ENCODE peak calls at places on chromosomes 11 and 22, in five cellular contexts. One of them, this sample, is unnamed.

GRCh38 chr11:118659956-118660645 is 19.3 kb downstream of the TREH start:
- DNase-seq in SK-N-SH: no peak
- DNase-seq in GM23338: peak; percentile 21
- DNase-seq in suprapubic skin: peak; percentile 64
- DNase-seq in astrocyte of the cerebellum: no peak
- DNase-seq in this sample: no peak

GRCh38 chr11:127789887-127790286 is 789.3 kb upstream of the KIRREL3 start:
- DNase-seq in suprapubic skin: no peak
- DNase-seq in astrocyte of the cerebellum: no peak
- DNase-seq in GM23338: peak; percentile 77
- DNase-seq in SK-N-SH: peak; percentile 58
- DNase-seq in this sample: peak; percentile 32

GRCh38 chr22:47176573-47177333 is 414.3 kb downstream of the TBC1D22A start:
- DNase-seq in suprapubic skin: peak; percentile 51
- DNase-seq in GM23338: no peak
- DNase-seq in SK-N-SH: no peak
- DNase-seq in astrocyte of the cerebellum: no peak
- DNase-seq in this sample: no peak

GRCh38 chr22:39414886-39415285 is 15.3 kb downstream of the TAB1 start:
- DNase-seq in SK-N-SH: no peak
- DNase-seq in astrocyte of the cerebellum: no peak
- DNase-seq in GM23338: no peak
- DNase-seq in suprapubic skin: no peak
- DNase-seq in this sample: no peak

GRCh38 chr22:45846952-45847351 is 130.0 kb downstream of the WNT7B start:
- DNase-seq in astrocyte of the cerebellum: no peak
- DNase-seq in SK-N-SH: no peak
- DNase-seq in GM23338: peak; percentile 52
- DNase-seq in suprapubic skin: no peak
- DNase-seq in this sample: peak; percentile 46

GRCh38 chr11:69721745-69722144 is 17.9 kb upstream of the FGF19 start:
- DNase-seq in SK-N-SH: no peak
- DNase-seq in astrocyte of the cerebellum: no peak
- DNase-seq in GM23338: peak; percentile 59
- DNase-seq in suprapubic skin: no peak
- DNase-seq in this sample: no peak

GRCh38 chr11:68684385-68685356 is at the start of gene GAL:
- DNase-seq in GM23338: peak; percentile 65
- DNase-seq in SK-N-SH: peak; percentile 91
- DNase-seq in suprapubic skin: no peak
- DNase-seq in astrocyte of the cerebellum: no peak
- DNase-seq in this sample: peak; percentile 61

GRCh38 chr11:35682230-35683195 is 19.9 kb downstream of the TRIM44 start:
- DNase-seq in GM23338: peak; percentile 29
- DNase-seq in SK-N-SH: peak; percentile 49
- DNase-seq in astrocyte of the cerebellum: no peak
- DNase-seq in suprapubic skin: no peak
- DNase-seq in this sample: no peak

GRCh38 chr11:70700871-70701270 is 302.5 kb downstream of the CTTN start:
- DNase-seq in SK-N-SH: no peak
- DNase-seq in suprapubic skin: no peak
- DNase-seq in GM23338: no peak
- DNase-seq in astrocyte of the cerebellum: no peak
- DNase-seq in this sample: no peak

GRCh38 chr11:126879516-126879915 is 121.1 kb downstream of the KIRREL3 start:
- DNase-seq in astrocyte of the cerebellum: no peak
- DNase-seq in SK-N-SH: no peak
- DNase-seq in GM23338: no peak
- DNase-seq in suprapubic skin: no peak
- DNase-seq in this sample: no peak

GRCh38 chr11:121965330-121965729 is 150.7 kb downstream of the BLID start:
- DNase-seq in GM23338: no peak
- DNase-seq in astrocyte of the cerebellum: no peak
- DNase-seq in SK-N-SH: no peak
- DNase-seq in suprapubic skin: no peak
- DNase-seq in this sample: no peak

GRCh38 chr11:82906236-82906635 is 4.7 kb downstream of the DDIAS start:
- DNase-seq in astrocyte of the cerebellum: peak; percentile 6
- DNase-seq in GM23338: peak; percentile 74
- DNase-seq in suprapubic skin: no peak
- DNase-seq in SK-N-SH: no peak
- DNase-seq in this sample: no peak

DNA sequence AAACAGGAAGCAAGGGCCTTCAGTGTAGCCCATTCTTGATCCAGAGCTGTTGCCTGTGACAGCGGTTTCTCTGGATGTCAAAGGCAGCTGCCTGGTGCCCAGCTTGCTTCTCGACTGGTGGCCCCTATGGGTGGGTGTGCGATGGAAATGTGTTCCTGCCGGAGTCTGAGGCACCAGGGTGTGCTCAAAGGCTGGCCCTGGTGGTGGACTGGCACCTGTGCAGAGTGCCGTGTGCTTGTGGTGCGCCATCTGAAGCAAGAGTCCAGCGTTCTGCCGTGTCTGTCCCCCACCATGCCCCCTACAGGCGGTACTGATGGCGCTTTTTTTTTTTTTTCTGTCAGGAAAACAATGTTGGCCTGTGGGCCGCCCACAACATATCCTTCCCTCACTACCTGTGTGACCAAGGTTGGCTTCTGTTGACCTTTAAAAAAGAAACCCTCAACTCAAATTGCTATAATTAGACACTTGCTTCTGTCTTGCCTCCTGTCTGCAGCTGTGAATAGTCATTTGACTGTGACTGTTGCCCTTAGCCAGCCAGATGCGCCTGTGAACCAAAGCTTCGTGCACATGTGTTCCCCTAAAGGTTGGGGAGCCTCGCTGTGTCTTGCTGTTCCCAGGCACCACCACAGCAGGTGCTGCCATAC is 4.7 kb upstream of the RANBP1 start:
- DNase-seq in GM23338: peak; percentile 78
- DNase-seq in astrocyte of the cerebellum: no peak
- DNase-seq in suprapubic skin: no peak
- DNase-seq in SK-N-SH: peak; percentile 87
- DNase-seq in this sample: no peak
- TF ChIP-seq CTCF in GM23338: peak; percentile 53
- TF ChIP-seq CTCF in astrocyte of the cerebellum: peak; percentile 52
- TF ChIP-seq CTCF in suprapubic skin: no peak
- TF ChIP-seq CTCF in SK-N-SH: peak; percentile 61
- TF ChIP-seq CTCF in this sample: peak; percentile 30

DNA sequence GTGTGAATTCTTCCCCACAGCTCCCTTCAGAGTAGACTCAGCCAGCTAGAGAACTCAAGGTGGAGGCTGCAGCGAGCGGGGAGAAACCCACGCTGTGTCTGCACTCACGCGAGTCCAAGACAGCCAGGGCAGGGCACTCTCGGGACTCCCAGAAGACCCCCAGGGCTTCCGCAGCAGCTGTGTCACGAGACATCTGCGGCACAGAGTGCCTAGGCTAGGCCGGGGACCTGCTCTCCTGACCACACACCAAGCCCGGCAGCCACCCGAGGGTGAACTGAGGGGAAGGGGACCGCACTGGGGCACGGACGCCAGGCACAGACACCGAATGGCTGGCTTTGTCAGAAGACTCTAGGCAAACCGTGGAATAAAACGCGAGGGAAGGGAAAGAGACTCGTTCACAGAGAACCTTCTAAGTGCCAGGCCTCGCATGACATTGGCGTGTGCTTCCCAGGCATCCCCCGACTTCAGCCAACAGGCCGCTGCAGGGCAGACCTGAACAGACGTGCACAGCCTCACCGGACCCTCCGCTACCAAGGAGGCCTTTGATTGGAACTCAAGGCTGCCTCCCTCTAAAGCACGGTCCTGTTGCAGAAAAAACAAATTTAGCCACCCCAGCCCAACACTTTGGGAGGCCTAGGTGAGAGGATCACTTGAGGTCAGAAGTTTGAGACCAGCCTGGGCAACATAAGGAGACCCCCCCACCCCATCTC is 18.2 kb upstream of the MOB2 start:
- DNase-seq in SK-N-SH: no peak
- DNase-seq in astrocyte of the cerebellum: no peak
- DNase-seq in suprapubic skin: no peak
- DNase-seq in GM23338: no peak
- DNase-seq in this sample: no peak
- TF ChIP-seq CTCF in SK-N-SH: no peak
- TF ChIP-seq CTCF in astrocyte of the cerebellum: no peak
- TF ChIP-seq CTCF in suprapubic skin: no peak
- TF ChIP-seq CTCF in GM23338: no peak
- TF ChIP-seq CTCF in this sample: no peak

GRCh38 chr11:61785837-61786402 is 6.5 kb downstream of the TMEM258 start:
- DNase-seq in SK-N-SH: no peak
- DNase-seq in GM23338: no peak
- DNase-seq in astrocyte of the cerebellum: no peak
- DNase-seq in suprapubic skin: no peak
- DNase-seq in this sample: peak; percentile 56
- TF ChIP-seq CTCF in SK-N-SH: no peak
- TF ChIP-seq CTCF in GM23338: no peak
- TF ChIP-seq CTCF in astrocyte of the cerebellum: no peak
- TF ChIP-seq CTCF in suprapubic skin: no peak
- TF ChIP-seq CTCF in this sample: peak; percentile 14

GRCh38 chr22:43955040-43955882 is at the start of gene SAMM50:
- DNase-seq in suprapubic skin: peak; percentile 96
- DNase-seq in GM23338: peak; percentile 96
- DNase-seq in SK-N-SH: peak; percentile 97
- DNase-seq in astrocyte of the cerebellum: peak; percentile 55
- DNase-seq in this sample: peak; percentile 92
- TF ChIP-seq CTCF in suprapubic skin: no peak
- TF ChIP-seq CTCF in GM23338: no peak
- TF ChIP-seq CTCF in SK-N-SH: no peak
- TF ChIP-seq CTCF in astrocyte of the cerebellum: peak; percentile 11
- TF ChIP-seq CTCF in this sample: no peak

GRCh38 chr11:13963169-13963948 is 836 bp downstream of the SPON1 start:
- DNase-seq in suprapubic skin: no peak
- DNase-seq in GM23338: peak; percentile 58
- DNase-seq in SK-N-SH: peak; percentile 58
- DNase-seq in astrocyte of the cerebellum: no peak
- DNase-seq in this sample: peak; percentile 58

GRCh38 chr11:13964771-13965074 is 2.2 kb downstream of the SPON1 start:
- DNase-seq in suprapubic skin: no peak
- DNase-seq in GM23338: no peak
- DNase-seq in astrocyte of the cerebellum: no peak
- DNase-seq in SK-N-SH: no peak
- DNase-seq in this sample: no peak

GRCh38 chr11:13963949-13964770 is 1.6 kb downstream of the SPON1 start:
- DNase-seq in astrocyte of the cerebellum: no peak
- DNase-seq in suprapubic skin: no peak
- DNase-seq in SK-N-SH: peak; percentile 39
- DNase-seq in GM23338: peak; percentile 55
- DNase-seq in this sample: peak; percentile 64

GRCh38 chr11:13966486-13966885 is 4.0 kb downstream of the SPON1 start:
- DNase-seq in suprapubic skin: no peak
- DNase-seq in astrocyte of the cerebellum: no peak
- DNase-seq in GM23338: no peak
- DNase-seq in SK-N-SH: no peak
- DNase-seq in this sample: no peak

DNA sequence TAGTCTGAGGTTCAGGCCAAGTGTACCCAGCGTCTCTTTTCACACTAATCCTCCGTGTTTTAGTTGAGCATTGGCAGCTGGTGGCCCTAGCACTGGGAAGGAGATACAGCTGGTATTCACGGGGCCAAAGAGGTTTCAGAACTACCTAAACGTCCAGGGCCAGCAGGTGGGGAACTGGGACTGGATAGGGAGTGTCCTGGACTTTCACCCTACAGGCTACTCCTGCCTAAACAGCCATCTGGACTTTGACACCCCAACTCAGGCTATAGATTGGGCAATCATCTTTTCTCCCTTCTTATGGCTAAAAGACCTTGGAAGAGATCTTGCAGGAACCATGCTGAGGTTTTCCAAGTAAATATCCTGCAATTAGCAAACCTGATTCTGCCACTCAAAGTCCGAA is 2.8 kb downstream of the SPON1 start:
- DNase-seq in astrocyte of the cerebellum: no peak
- DNase-seq in SK-N-SH: no peak
- DNase-seq in GM23338: peak; percentile 33
- DNase-seq in suprapubic skin: no peak
- DNase-seq in this sample: no peak
- TF ChIP-seq CTCF in astrocyte of the cerebellum: no peak
- TF ChIP-seq CTCF in SK-N-SH: no peak
- TF ChIP-seq CTCF in GM23338: peak; percentile 38
- TF ChIP-seq CTCF in suprapubic skin: no peak
- TF ChIP-seq CTCF in this sample: no peak

DNA sequence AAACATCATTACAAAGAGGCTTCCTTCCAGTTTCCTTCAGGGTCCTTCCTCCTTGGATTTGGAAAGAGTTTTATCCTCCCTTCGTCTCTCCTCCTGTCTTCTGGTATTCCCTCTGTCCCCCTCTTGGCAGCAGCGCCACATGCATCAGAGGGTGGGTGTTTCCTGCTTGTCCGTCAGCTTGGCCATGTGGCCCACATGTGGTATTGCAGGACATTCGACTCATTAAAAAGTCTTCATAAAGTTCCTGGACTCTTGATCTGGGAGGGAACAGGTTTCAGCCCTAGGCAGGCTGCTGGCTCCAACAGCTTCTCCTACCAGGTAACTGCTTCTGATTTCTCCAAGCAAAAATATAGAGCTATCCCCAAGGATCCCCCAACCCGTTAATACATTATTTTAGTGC is 189.8 kb downstream of the CSNK2A3 start:
- DNase-seq in SK-N-SH: peak; percentile 39
- DNase-seq in astrocyte of the cerebellum: no peak
- DNase-seq in GM23338: peak; percentile 60
- DNase-seq in suprapubic skin: no peak
- DNase-seq in this sample: no peak
- TF ChIP-seq CTCF in SK-N-SH: peak; percentile 29
- TF ChIP-seq CTCF in astrocyte of the cerebellum: no peak
- TF ChIP-seq CTCF in GM23338: peak; percentile 19
- TF ChIP-seq CTCF in suprapubic skin: no peak
- TF ChIP-seq CTCF in this sample: peak; percentile 19

GRCh38 chr11:43845816-43846215 is 34.8 kb upstream of the ALKBH3 start:
- DNase-seq in astrocyte of the cerebellum: no peak
- DNase-seq in GM23338: no peak
- DNase-seq in SK-N-SH: no peak
- DNase-seq in suprapubic skin: no peak
- DNase-seq in this sample: no peak
- TF ChIP-seq CTCF in astrocyte of the cerebellum: no peak
- TF ChIP-seq CTCF in GM23338: no peak
- TF ChIP-seq CTCF in SK-N-SH: no peak
- TF ChIP-seq CTCF in suprapubic skin: no peak
- TF ChIP-seq CTCF in this sample: no peak

DNA sequence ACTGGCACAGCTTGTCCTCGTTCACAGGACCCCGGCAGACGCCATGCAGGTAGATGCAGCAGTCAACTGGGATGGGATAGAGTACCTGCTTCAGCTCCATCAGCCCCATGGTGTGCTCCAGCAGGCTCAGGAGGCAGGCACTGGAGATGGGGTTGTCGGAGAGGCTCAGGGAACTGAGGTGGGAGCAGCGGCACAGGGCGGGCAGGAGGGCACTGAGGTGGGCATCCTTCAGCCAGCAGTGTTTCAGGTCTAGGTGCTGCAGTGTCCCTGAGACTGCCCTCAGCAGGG is 8.7 kb upstream of the TOP3B start:
- DNase-seq in astrocyte of the cerebellum: no peak
- DNase-seq in SK-N-SH: no peak
- DNase-seq in suprapubic skin: no peak
- DNase-seq in GM23338: no peak
- DNase-seq in this sample: no peak
- TF ChIP-seq CTCF in astrocyte of the cerebellum: no peak
- TF ChIP-seq CTCF in SK-N-SH: no peak
- TF ChIP-seq CTCF in suprapubic skin: no peak
- TF ChIP-seq CTCF in GM23338: no peak
- TF ChIP-seq CTCF in this sample: no peak

DNA sequence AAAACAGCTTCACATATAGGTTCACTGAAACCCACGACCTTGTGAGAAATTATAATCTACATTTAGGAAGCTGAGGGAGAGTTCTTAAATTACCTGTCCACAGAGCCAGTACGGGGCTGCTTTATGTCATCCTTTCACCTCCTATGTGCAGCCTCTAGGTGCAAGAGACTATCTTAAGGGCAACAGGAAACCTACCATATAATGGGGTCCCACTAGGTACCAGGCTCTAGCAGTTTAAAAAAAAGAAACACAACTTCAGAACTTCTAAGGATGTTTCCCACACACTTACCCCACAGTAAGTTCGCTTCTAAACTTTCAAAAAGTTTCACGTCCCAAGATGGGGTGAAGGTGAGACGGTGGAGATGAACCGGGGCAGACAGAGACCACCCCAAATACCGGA is 573 bp downstream of the STK33 start:
- DNase-seq in GM23338: peak; percentile 24
- DNase-seq in SK-N-SH: peak; percentile 16
- DNase-seq in astrocyte of the cerebellum: no peak
- DNase-seq in suprapubic skin: no peak
- DNase-seq in this sample: no peak
- TF ChIP-seq CTCF in GM23338: no peak
- TF ChIP-seq CTCF in SK-N-SH: no peak
- TF ChIP-seq CTCF in astrocyte of the cerebellum: no peak
- TF ChIP-seq CTCF in suprapubic skin: no peak
- TF ChIP-seq CTCF in this sample: no peak

This sample was measured in nephron progenitor cell.